ENCODE peak calls at places on chromosomes 6 and 20, in four cellular contexts. L, J, Q and P are unnamed samples.
A peak's percentile ranks its signal among the peaks of the same experiment; 100 is the strongest.

GRCh38 chr6:124679392-124679791 is 282.8 kb upstream of the RNF217 start:
- DNase-seq in Q (peak; percentile 39), L (no peak), J (peak; percentile 26), P (no peak)

GRCh38 chr6:35192301-35192860 is 21.4 kb upstream of the SCUBE3 start:
- DNase-seq in Q (no peak), L (no peak), J (no peak), P (no peak)

GRCh38 chr6:520820-521219 is 129.3 kb downstream of the IRF4 start:
- DNase-seq in L (no peak), J (no peak), Q (no peak), P (no peak)

GRCh38 chr6:166957087-166957804 is 896 bp upstream of the RNASET2 start:
- DNase-seq in Q (peak; percentile 36), L (no peak), J (peak; percentile 22), P (peak; percentile 28)

GRCh38 chr6:156425374-156425773 is 351.8 kb upstream of the ARID1B start:
- DNase-seq in L (peak; percentile 89), Q (no peak), J (peak; percentile 85), P (peak; percentile 72)

GRCh38 chr6:139338845-139339244 is 35.6 kb downstream of the CITED2 start:
- DNase-seq in J (peak; percentile 78), L (peak; percentile 42), Q (no peak), P (peak; percentile 87)

GRCh38 chr6:110037726-110038295 is 59.7 kb downstream of the GPR6 start:
- DNase-seq in Q (no peak), L (no peak), J (no peak), P (no peak)

GRCh38 chr6:100998111-100998510 is 117.0 kb upstream of the ASCC3 start:
- DNase-seq in L (no peak), J (peak; percentile 8), Q (no peak), P (peak; percentile 37)

GRCh38 chr6:71582820-71583219 is 294.2 kb downstream of the OGFRL1 start:
- DNase-seq in L (no peak), Q (no peak), J (no peak), P (no peak)

GRCh38 chr6:128432394-128432793 is 88.0 kb downstream of the PTPRK start:
- DNase-seq in Q (no peak), L (peak; percentile 17), J (peak; percentile 68), P (peak; percentile 54)

GRCh38 chr6:73747293-73747692 is 51.3 kb downstream of the CD109 start:
- DNase-seq in Q (no peak), L (no peak), J (peak; percentile 40), P (no peak)

GRCh38 chr6:14211596-14211961 is 94.0 kb downstream of the CD83 start:
- DNase-seq in L (no peak), Q (no peak), J (peak; percentile 45), P (peak; percentile 54)

GRCh38 chr6:20186981-20187380 is 25.3 kb downstream of the MBOAT1 start:
- DNase-seq in J (no peak), L (peak; percentile 68), Q (no peak), P (no peak)

GRCh38 chr6:170045981-170046667 is 244.8 kb downstream of the DLL1 start:
- DNase-seq in J (no peak), Q (no peak), L (no peak), P (no peak)

GRCh38 chr6:140208286-140208685 is 833.8 kb upstream of the CITED2 start:
- DNase-seq in Q (no peak), J (no peak), L (no peak), P (no peak)

GRCh38 chr6:170575250-170575649 is 9.2 kb downstream of the PDCD2 start:
- DNase-seq in Q (no peak), L (no peak), J (peak; percentile 50), P (no peak)

GRCh38 chr20:63699466-63700198 is 3.2 kb downstream of the TNFRSF6B start:
- DNase-seq in Q (no peak), J (no peak), L (no peak), P (no peak)

GRCh38 chr6:136525586-136526195 is 24.5 kb downstream of the MAP7 start:
- DNase-seq in Q (no peak), J (no peak), L (no peak), P (no peak)

GRCh38 chr6:43798688-43799444 is 28.9 kb downstream of the VEGFA start:
- DNase-seq in L (peak; percentile 44), J (peak; percentile 56), Q (peak; percentile 95), P (peak; percentile 87)

GRCh38 chr6:43021270-43022047 is at the start of gene RRP36:
- DNase-seq in Q (peak; percentile 89), L (no peak), J (peak; percentile 69), P (peak; percentile 64)

GRCh38 chr6:40723967-40724366 is 136.8 kb upstream of the LRFN2 start:
- DNase-seq in J (peak; percentile 19), Q (no peak), L (no peak), P (no peak)

GRCh38 chr6:38194282-38194572 is 374.7 kb downstream of the ZFAND3 start:
- DNase-seq in J (no peak), Q (no peak), L (no peak), P (no peak)

GRCh38 chr20:21391495-21392298 is 5.6 kb downstream of the NKX2-4 start:
- DNase-seq in L (no peak), J (no peak), Q (no peak), P (no peak)

GRCh38 chr6:162533009-162533400 is 194.6 kb downstream of the PRKN start:
- DNase-seq in Q (no peak), L (no peak), J (no peak), P (no peak)

GRCh38 chr20:50513169-50514034 is 3.2 kb downstream of the PTPN1 start:
- DNase-seq in Q (no peak), L (no peak), J (peak; percentile 81), P (peak; percentile 70)

GRCh38 chr6:170076466-170077165 is 214.3 kb downstream of the DLL1 start:
- DNase-seq in L (no peak), J (no peak), Q (no peak), P (no peak)

GRCh38 chr20:37526839-37527637 is 638 bp downstream of the BLCAP start:
- DNase-seq in Q (peak; percentile 45), L (no peak), J (no peak), P (peak; percentile 31)

GRCh38 chr20:54173653-54174451 is at the start of gene CYP24A1:
- DNase-seq in J (no peak), L (no peak), Q (peak; percentile 96), P (peak; percentile 11)

GRCh38 chr20:40607927-40608326 is 81.1 kb downstream of the MAFB start:
- DNase-seq in J (no peak), Q (no peak), L (no peak), P (no peak)

GRCh38 chr6:38495922-38496635 is 143.7 kb downstream of the BTBD9 start:
- DNase-seq in J (no peak), Q (no peak), L (no peak), P (no peak)

GRCh38 chr20:58851221-58851968 is 693 bp upstream of the GNAS-AS1 start:
- DNase-seq in L (no peak), Q (no peak), J (no peak), P (no peak)

GRCh38 chr6:38846844-38847243 is 131.7 kb downstream of the DNAH8 start:
- DNase-seq in J (peak; percentile 26), Q (no peak), L (no peak), P (no peak)

DNA sequence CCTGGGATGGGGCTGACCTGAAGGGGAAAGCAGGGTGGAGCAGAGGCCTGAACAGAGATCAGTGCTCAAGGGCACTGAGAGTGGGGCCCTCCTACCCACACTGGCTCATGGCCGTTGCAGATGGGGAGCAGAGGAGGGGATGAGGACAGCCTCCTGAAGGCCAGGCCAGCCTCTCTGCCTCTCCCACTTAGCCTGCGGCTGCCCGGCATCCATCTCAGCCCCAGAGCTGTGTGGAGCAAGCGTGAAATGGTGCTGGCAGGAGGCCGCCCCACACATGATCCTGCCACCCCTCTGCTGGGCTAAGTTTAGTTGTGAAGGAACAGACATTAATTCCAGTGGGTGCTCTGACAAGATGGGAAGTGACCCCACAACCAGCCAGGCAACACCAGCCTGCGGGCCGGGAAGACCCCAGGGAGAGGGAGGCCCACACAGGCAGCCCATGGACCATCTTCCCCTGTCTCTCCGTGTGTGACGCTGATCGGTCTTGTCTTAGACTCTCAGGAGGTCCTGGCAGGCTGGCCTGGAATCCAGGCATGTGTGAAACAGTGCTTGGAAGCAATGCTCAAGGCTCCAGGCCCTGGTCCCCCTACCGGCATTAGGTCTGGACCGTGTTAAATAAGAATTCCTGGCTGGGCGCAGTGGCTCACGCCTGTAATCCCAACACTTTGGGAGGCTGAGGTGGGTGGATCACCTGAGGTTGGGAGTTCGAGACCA is 13.3 kb downstream of the IP6K3 start:
- DNase-seq in L (no peak), Q (no peak), J (no peak), P (no peak)
- TF ChIP-seq CTCF in L (no peak), Q (no peak), J (no peak), P (no peak)

GRCh38 chr6:4853782-4854511 is 77.7 kb downstream of the CDYL start:
- DNase-seq in Q (no peak), J (no peak), L (no peak), P (no peak)

GRCh38 chr6:4858194-4859028 is 82.2 kb downstream of the CDYL start:
- DNase-seq in Q (no peak), L (no peak), J (no peak), P (no peak)

GRCh38 chr6:4860387-4860786 is 84.2 kb downstream of the CDYL start:
- DNase-seq in J (no peak), Q (no peak), L (no peak), P (no peak)

GRCh38 chr6:4853349-4853748 is 77.1 kb downstream of the CDYL start:
- DNase-seq in L (no peak), J (no peak), Q (no peak), P (no peak)

DNA sequence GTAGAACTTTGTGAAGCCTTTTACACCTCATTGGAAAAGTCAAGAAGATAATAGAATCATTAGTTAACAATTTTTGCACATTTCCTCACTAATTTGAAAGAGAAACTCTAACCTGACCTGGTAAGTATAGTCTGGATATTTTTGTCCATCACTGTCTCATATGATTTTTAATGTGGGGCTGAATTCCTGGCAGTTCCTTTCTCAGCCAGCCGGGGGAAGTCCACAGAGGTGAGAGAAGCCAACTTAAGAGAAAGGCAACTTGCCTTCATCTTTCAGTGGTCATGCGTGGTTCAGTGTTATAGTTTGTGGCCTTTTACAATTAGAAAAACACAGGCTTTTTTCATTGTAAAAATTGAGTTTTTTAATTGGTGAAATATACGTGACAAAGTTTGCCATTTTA is 80.6 kb downstream of the CDYL start:
- DNase-seq in L (no peak), J (no peak), Q (no peak), P (no peak)
- TF ChIP-seq CTCF in L (peak; percentile 7), J (peak; percentile 33), Q (no peak), P (peak; percentile 16)

GRCh38 chr6:53500095-53500494 is 44.8 kb downstream of the GCLC start:
- DNase-seq in L (no peak), J (no peak), Q (no peak), P (no peak)
- TF ChIP-seq CTCF in L (no peak), J (no peak), Q (no peak), P (no peak)

GRCh38 chr6:24492475-24492874 is 2.3 kb upstream of the ALDH5A1 start:
- DNase-seq in J (peak; percentile 45), Q (peak; percentile 63), L (no peak), P (no peak)
- TF ChIP-seq CTCF in J (peak; percentile 63), Q (no peak), L (peak; percentile 41), P (peak; percentile 36)